ENCODE peak calls at places on chromosome 3, in five cellular contexts. F is K562, A is H1, S is GM12878, W is HL-60. R is an unnamed sample.

GRCh38 chr3:115401298-115401697 is 222.0 kb upstream of the GAP43 start:
- DNase-seq in F (no peak), A (no peak), S (no peak), W (no peak), R (no peak)

GRCh38 chr3:72446406-72447058 is 401.7 kb downstream of the SHQ1 start:
- DNase-seq in F (no peak), A (no peak), S (no peak), W (peak; percentile 14), R (no peak)

GRCh38 chr3:67093315-67093714 is 95.2 kb downstream of the KBTBD8 start:
- DNase-seq in F (no peak), A (no peak), S (no peak), W (no peak), R (no peak)

GRCh38 chr3:59469948-59470723 is 420.3 kb upstream of the CFAP20DC start:
- DNase-seq in F (no peak), A (no peak), S (no peak), W (no peak), R (no peak)

GRCh38 chr3:66380200-66380932 is 120.5 kb downstream of the LRIG1 start:
- DNase-seq in F (no peak), A (no peak), S (no peak), W (no peak), R (no peak)

GRCh38 chr3:65672876-65673815 is 365.6 kb downstream of the MAGI1 start:
- DNase-seq in F (peak; percentile 50), A (peak; percentile 29), S (no peak), W (peak; percentile 34), R (peak; percentile 25)

GRCh38 chr3:113245775-113246174 is 34.4 kb downstream of the BOC start:
- DNase-seq in F (no peak), A (no peak), S (no peak), W (no peak), R (no peak)

GRCh38 chr3:55143928-55144671 is 216.2 kb upstream of the LRTM1 start:
- DNase-seq in F (no peak), A (no peak), S (no peak), W (no peak), R (no peak)

GRCh38 chr3:187739561-187740445 is 5.5 kb downstream of the BCL6 start:
- DNase-seq in F (peak; percentile 75), A (no peak), S (no peak), W (peak; percentile 81), R (no peak)

GRCh38 chr3:75171632-75172230 is 492.4 kb upstream of the FRG2C start:
- DNase-seq in F (no peak), A (no peak), S (no peak), W (no peak), R (no peak)

GRCh38 chr3:140922634-140923033 is 19.0 kb upstream of the SLC25A36 start:
- DNase-seq in F (peak; percentile 19), A (no peak), S (no peak), W (no peak), R (no peak)

GRCh38 chr3:179765396-179765795 is 112.6 kb downstream of the USP13 start:
- DNase-seq in F (no peak), A (no peak), S (no peak), W (no peak), R (no peak)

GRCh38 chr3:105130911-105131310 is 235.8 kb upstream of the ALCAM start:
- DNase-seq in F (no peak), A (no peak), S (no peak), W (no peak), R (no peak)

GRCh38 chr3:155555479-155556065 is 189.3 kb downstream of the PLCH1 start:
- DNase-seq in F (no peak), A (no peak), S (no peak), W (no peak), R (no peak)

GRCh38 chr3:56185827-56186226 is 282.4 kb downstream of the ERC2 start:
- DNase-seq in F (no peak), A (no peak), S (no peak), W (no peak), R (no peak)

GRCh38 chr3:169260296-169260695 is 403.2 kb downstream of the MECOM start:
- DNase-seq in F (no peak), A (no peak), S (no peak), W (no peak), R (no peak)

DNA sequence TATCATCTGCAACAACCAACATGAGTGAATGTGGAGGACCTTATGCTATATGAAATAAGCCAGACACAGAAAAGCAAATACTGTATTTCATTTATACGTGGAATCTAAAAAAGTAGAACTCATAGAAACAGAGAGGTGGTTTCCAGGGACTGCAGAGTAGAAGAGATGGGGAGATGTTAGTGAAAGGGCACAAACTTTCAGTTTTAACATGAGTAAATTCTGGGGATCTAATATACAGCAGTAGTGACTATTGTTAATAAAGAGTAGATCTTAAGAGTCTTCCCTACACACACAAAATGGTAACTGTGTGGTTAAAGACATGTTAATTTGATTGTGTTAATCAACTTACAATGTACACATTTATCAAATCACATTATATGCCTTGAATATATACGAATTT is 20.9 kb upstream of the MELTF start:
- DNase-seq in F (no peak), A (no peak), S (peak; percentile 59), W (no peak), R (no peak)
- TF ChIP-seq GABPA in F (no peak), A (no peak), S (no peak), W (no peak), R (no peak)

GRCh38 chr3:152296990-152297389 is 28.3 kb downstream of the MBNL1 start:
- DNase-seq in F (no peak), A (no peak), S (no peak), W (no peak), R (no peak)

GRCh38 chr3:152293607-152294006 is 24.9 kb downstream of the MBNL1 start:
- DNase-seq in F (no peak), A (no peak), S (no peak), W (no peak), R (no peak)

GRCh38 chr3:152296382-152296781 is 27.7 kb downstream of the MBNL1 start:
- DNase-seq in F (no peak), A (no peak), S (no peak), W (no peak), R (no peak)

GRCh38 chr3:152295834-152296233 is 27.1 kb downstream of the MBNL1 start:
- DNase-seq in F (no peak), A (no peak), S (no peak), W (no peak), R (no peak)

DNA sequence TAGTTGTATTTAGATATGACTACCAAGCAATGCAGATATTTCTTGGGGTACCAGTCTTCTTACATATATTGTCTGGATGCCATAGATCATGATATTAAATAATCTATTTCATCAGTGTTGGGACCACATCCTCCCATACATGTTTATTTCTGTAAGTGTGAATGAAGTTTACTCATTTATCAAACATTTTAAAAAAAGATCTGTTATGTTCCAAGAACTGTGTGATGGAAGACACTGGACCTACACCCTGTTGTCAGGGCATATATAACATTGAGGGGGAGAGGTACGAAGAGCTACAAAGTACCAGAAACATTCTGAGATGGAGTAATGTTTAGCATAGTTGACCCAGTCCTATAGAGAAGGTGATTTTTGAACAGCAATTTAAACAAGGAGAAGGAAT is 26.6 kb downstream of the MBNL1 start:
- DNase-seq in F (no peak), A (no peak), S (no peak), W (no peak), R (no peak)
- H3K27me3 ChIP-seq in F (no peaks in the 10 kb centered on the region), A (no peaks in the 10 kb centered on the region), S (no peaks in the 10 kb centered on the region), W (no peaks in the 10 kb centered on the region), R (no peaks in the 10 kb centered on the region)

DNA sequence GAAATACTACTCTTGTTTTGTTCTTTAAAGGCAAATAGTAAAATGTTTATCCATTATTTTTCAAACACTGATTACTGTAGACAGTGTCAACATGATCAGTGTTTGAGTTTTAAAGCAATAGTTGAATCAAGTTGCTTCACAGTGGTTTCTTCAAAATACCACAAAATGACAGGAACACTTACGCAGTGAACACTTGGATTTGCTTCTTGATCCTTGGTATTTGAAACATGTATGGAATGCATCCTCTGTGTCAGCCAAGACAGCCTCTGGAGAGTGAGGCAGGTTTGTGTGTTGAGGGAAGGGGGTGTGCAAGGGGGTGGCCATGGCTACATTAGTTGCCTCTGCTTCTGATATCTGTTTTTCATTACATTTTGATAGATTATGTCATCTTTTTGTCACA is 413.0 kb downstream of the RBMS3 start:
- DNase-seq in F (no peak), A (peak; percentile 7), S (no peak), W (no peak), R (no peak)
- TF ChIP-seq GABPA in F (no peak), A (no peak), S (no peak), W (no peak), R (no peak)

GRCh38 chr3:196737655-196738054 is 2.0 kb upstream of the PAK2 start:
- DNase-seq in F (no peak), A (no peak), S (no peak), W (no peak), R (peak; percentile 36)

GRCh38 chr3:196739671-196740475 is at the start of gene PAK2:
- DNase-seq in F (peak; percentile 95), A (peak; percentile 68), S (peak; percentile 46), W (peak; percentile 95), R (peak; percentile 71)

GRCh38 chr3:196736670-196737374 is 2.8 kb upstream of the PAK2 start:
- DNase-seq in F (no peak), A (no peak), S (no peak), W (no peak), R (peak; percentile 80)

GRCh38 chr3:196741401-196741761 is 1.7 kb downstream of the PAK2 start:
- DNase-seq in F (no peak), A (no peak), S (no peak), W (no peak), R (no peak)

GRCh38 chr3:196740476-196741400 is 1.1 kb downstream of the PAK2 start:
- DNase-seq in F (no peak), A (no peak), S (no peak), W (no peak), R (peak; percentile 45)
- H3K27me3 ChIP-seq in F (no peaks in the 10 kb centered on the region), A (no peaks in the 10 kb centered on the region), S (no peaks in the 10 kb centered on the region), W (no peaks in the 10 kb centered on the region), R (no peaks in the 10 kb centered on the region)

GRCh38 chr3:129000742-129001100 is 383 bp upstream of the EFCC1 start:
- DNase-seq in F (no peak), A (no peak), S (no peak), W (no peak), R (no peak)
- TF ChIP-seq GABPA in F (no peak), A (no peak), S (no peak), W (no peak), R (no peak)